ENCODE peak calls at places on chromosomes 11 and 22, in ten cellular contexts. One of them, this sample, is unnamed.

GRCh38 chr22:49481651-49482399 is 345.8 kb downstream of the BRD1 start:
- DNase-seq in upper lobe of right lung: no peak
- DNase-seq in right lobe of liver: no peak
- DNase-seq in effector memory CD4-positive, alpha-beta T cell: no peak
- DNase-seq in NCI-H774: no peak
- DNase-seq in uterus: no peak
- DNase-seq in activated CD4-positive, alpha-beta T cell treated with anti-CD3 and anti-CD28 coated beads for 24 hours: no peak
- DNase-seq in foreskin keratinocyte: no peak
- DNase-seq in fibroblast of lung: no peak
- DNase-seq in endothelial cell: no peak
- DNase-seq in this sample: no peak

GRCh38 chr22:18126606-18127005 is 16.0 kb downstream of the TUBA8 start:
- DNase-seq in right lobe of liver: no peak
- DNase-seq in uterus: no peak
- DNase-seq in fibroblast of lung: no peak
- DNase-seq in endothelial cell: no peak
- DNase-seq in foreskin keratinocyte: no peak
- DNase-seq in activated CD4-positive, alpha-beta T cell treated with anti-CD3 and anti-CD28 coated beads for 24 hours: no peak
- DNase-seq in upper lobe of right lung: peak
- DNase-seq in effector memory CD4-positive, alpha-beta T cell: no peak
- DNase-seq in NCI-H774: no peak
- DNase-seq in this sample: no peak

GRCh38 chr11:122979103-122979814 is 2.4 kb downstream of the BSX start:
- DNase-seq in foreskin keratinocyte: no peak
- DNase-seq in endothelial cell: peak
- DNase-seq in activated CD4-positive, alpha-beta T cell treated with anti-CD3 and anti-CD28 coated beads for 24 hours: no peak
- DNase-seq in right lobe of liver: no peak
- DNase-seq in fibroblast of lung: no peak
- DNase-seq in effector memory CD4-positive, alpha-beta T cell: no peak
- DNase-seq in uterus: no peak
- DNase-seq in upper lobe of right lung: no peak
- DNase-seq in NCI-H774: no peak
- DNase-seq in this sample: no peak

GRCh38 chr11:64225608-64226506 is at the start of the genes NUDT22 and TRPT1:
- DNase-seq in NCI-H774: peak
- DNase-seq in foreskin keratinocyte: no peak
- DNase-seq in activated CD4-positive, alpha-beta T cell treated with anti-CD3 and anti-CD28 coated beads for 24 hours: peak
- DNase-seq in fibroblast of lung: peak
- DNase-seq in uterus: peak
- DNase-seq in endothelial cell: peak
- DNase-seq in effector memory CD4-positive, alpha-beta T cell: peak
- DNase-seq in right lobe of liver: peak
- DNase-seq in upper lobe of right lung: peak
- DNase-seq in this sample: peak

GRCh38 chr22:39179841-39180335 is 27.4 kb upstream of the CBX7 start:
- DNase-seq in right lobe of liver: no peak
- DNase-seq in uterus: no peak
- DNase-seq in foreskin keratinocyte: no peak
- DNase-seq in NCI-H774: no peak
- DNase-seq in activated CD4-positive, alpha-beta T cell treated with anti-CD3 and anti-CD28 coated beads for 24 hours: no peak
- DNase-seq in upper lobe of right lung: no peak
- DNase-seq in effector memory CD4-positive, alpha-beta T cell: no peak
- DNase-seq in endothelial cell: no peak
- DNase-seq in fibroblast of lung: no peak
- DNase-seq in this sample: no peak

GRCh38 chr11:86951706-86952105 is 3.5 kb downstream of the FZD4 start:
- DNase-seq in upper lobe of right lung: no peak
- DNase-seq in fibroblast of lung: no peak
- DNase-seq in effector memory CD4-positive, alpha-beta T cell: no peak
- DNase-seq in uterus: no peak
- DNase-seq in activated CD4-positive, alpha-beta T cell treated with anti-CD3 and anti-CD28 coated beads for 24 hours: no peak
- DNase-seq in endothelial cell: no peak
- DNase-seq in foreskin keratinocyte: no peak
- DNase-seq in right lobe of liver: no peak
- DNase-seq in NCI-H774: no peak
- DNase-seq in this sample: no peak

GRCh38 chr11:40380871-40381270 is 1078.6 kb downstream of the LRRC4C start:
- DNase-seq in upper lobe of right lung: no peak
- DNase-seq in fibroblast of lung: peak
- DNase-seq in endothelial cell: no peak
- DNase-seq in foreskin keratinocyte: no peak
- DNase-seq in activated CD4-positive, alpha-beta T cell treated with anti-CD3 and anti-CD28 coated beads for 24 hours: no peak
- DNase-seq in uterus: no peak
- DNase-seq in right lobe of liver: no peak
- DNase-seq in effector memory CD4-positive, alpha-beta T cell: no peak
- DNase-seq in NCI-H774: no peak
- DNase-seq in this sample: no peak

GRCh38 chr11:113562981-113563461 is 87.8 kb upstream of the DRD2 start:
- DNase-seq in upper lobe of right lung: no peak
- DNase-seq in NCI-H774: no peak
- DNase-seq in right lobe of liver: no peak
- DNase-seq in uterus: no peak
- DNase-seq in effector memory CD4-positive, alpha-beta T cell: no peak
- DNase-seq in endothelial cell: no peak
- DNase-seq in fibroblast of lung: no peak
- DNase-seq in foreskin keratinocyte: peak
- DNase-seq in activated CD4-positive, alpha-beta T cell treated with anti-CD3 and anti-CD28 coated beads for 24 hours: no peak
- DNase-seq in this sample: no peak

GRCh38 chr11:19553683-19554333 is 158.8 kb upstream of the NAV2 start:
- DNase-seq in fibroblast of lung: peak
- DNase-seq in right lobe of liver: peak
- DNase-seq in activated CD4-positive, alpha-beta T cell treated with anti-CD3 and anti-CD28 coated beads for 24 hours: peak
- DNase-seq in uterus: peak
- DNase-seq in foreskin keratinocyte: no peak
- DNase-seq in NCI-H774: peak
- DNase-seq in upper lobe of right lung: peak
- DNase-seq in endothelial cell: peak
- DNase-seq in effector memory CD4-positive, alpha-beta T cell: peak
- DNase-seq in this sample: peak

GRCh38 chr11:109425554-109425953 is 3.6 kb downstream of the C11orf87 start:
- DNase-seq in uterus: no peak
- DNase-seq in activated CD4-positive, alpha-beta T cell treated with anti-CD3 and anti-CD28 coated beads for 24 hours: no peak
- DNase-seq in upper lobe of right lung: no peak
- DNase-seq in fibroblast of lung: no peak
- DNase-seq in right lobe of liver: no peak
- DNase-seq in endothelial cell: no peak
- DNase-seq in effector memory CD4-positive, alpha-beta T cell: no peak
- DNase-seq in foreskin keratinocyte: no peak
- DNase-seq in NCI-H774: no peak
- DNase-seq in this sample: no peak

GRCh38 chr11:73810637-73811036 is 23.0 kb downstream of the MRPL48 start:
- DNase-seq in effector memory CD4-positive, alpha-beta T cell: no peak
- DNase-seq in right lobe of liver: no peak
- DNase-seq in fibroblast of lung: peak
- DNase-seq in uterus: no peak
- DNase-seq in foreskin keratinocyte: no peak
- DNase-seq in endothelial cell: no peak
- DNase-seq in activated CD4-positive, alpha-beta T cell treated with anti-CD3 and anti-CD28 coated beads for 24 hours: no peak
- DNase-seq in NCI-H774: no peak
- DNase-seq in upper lobe of right lung: no peak
- DNase-seq in this sample: no peak

GRCh38 chr11:64925536-64926449 is 1.3 kb downstream of the PPP2R5B start:
- DNase-seq in fibroblast of lung: no peak
- DNase-seq in uterus: peak
- DNase-seq in upper lobe of right lung: peak
- DNase-seq in foreskin keratinocyte: no peak
- DNase-seq in NCI-H774: no peak
- DNase-seq in activated CD4-positive, alpha-beta T cell treated with anti-CD3 and anti-CD28 coated beads for 24 hours: no peak
- DNase-seq in endothelial cell: no peak
- DNase-seq in effector memory CD4-positive, alpha-beta T cell: no peak
- DNase-seq in right lobe of liver: no peak
- DNase-seq in this sample: no peak

GRCh38 chr11:113316251-113316650 is 1.9 kb downstream of the TTC12 start:
- DNase-seq in fibroblast of lung: no peak
- DNase-seq in foreskin keratinocyte: no peak
- DNase-seq in endothelial cell: no peak
- DNase-seq in activated CD4-positive, alpha-beta T cell treated with anti-CD3 and anti-CD28 coated beads for 24 hours: no peak
- DNase-seq in effector memory CD4-positive, alpha-beta T cell: no peak
- DNase-seq in right lobe of liver: no peak
- DNase-seq in upper lobe of right lung: no peak
- DNase-seq in NCI-H774: no peak
- DNase-seq in uterus: no peak
- DNase-seq in this sample: peak

GRCh38 chr11:2752923-2753322 is 53.1 kb upstream of the KCNQ1OT1 start:
- DNase-seq in upper lobe of right lung: peak
- DNase-seq in right lobe of liver: peak
- DNase-seq in effector memory CD4-positive, alpha-beta T cell: no peak
- DNase-seq in NCI-H774: no peak
- DNase-seq in endothelial cell: no peak
- DNase-seq in foreskin keratinocyte: no peak
- DNase-seq in fibroblast of lung: no peak
- DNase-seq in uterus: no peak
- DNase-seq in activated CD4-positive, alpha-beta T cell treated with anti-CD3 and anti-CD28 coated beads for 24 hours: no peak
- DNase-seq in this sample: no peak

GRCh38 chr11:127844843-127845242 is 742.5 kb downstream of the ETS1 start:
- DNase-seq in activated CD4-positive, alpha-beta T cell treated with anti-CD3 and anti-CD28 coated beads for 24 hours: no peak
- DNase-seq in endothelial cell: no peak
- DNase-seq in upper lobe of right lung: no peak
- DNase-seq in effector memory CD4-positive, alpha-beta T cell: no peak
- DNase-seq in fibroblast of lung: no peak
- DNase-seq in foreskin keratinocyte: no peak
- DNase-seq in right lobe of liver: no peak
- DNase-seq in uterus: no peak
- DNase-seq in NCI-H774: no peak
- DNase-seq in this sample: no peak

GRCh38 chr11:44319552-44320288 is 9.8 kb upstream of the ALX4 start:
- DNase-seq in fibroblast of lung: no peak
- DNase-seq in NCI-H774: no peak
- DNase-seq in upper lobe of right lung: peak
- DNase-seq in uterus: no peak
- DNase-seq in foreskin keratinocyte: no peak
- DNase-seq in endothelial cell: no peak
- DNase-seq in right lobe of liver: no peak
- DNase-seq in effector memory CD4-positive, alpha-beta T cell: no peak
- DNase-seq in activated CD4-positive, alpha-beta T cell treated with anti-CD3 and anti-CD28 coated beads for 24 hours: no peak
- DNase-seq in this sample: peak

GRCh38 chr11:65437436-65438227 is 15.0 kb downstream of the NEAT1 start:
- DNase-seq in right lobe of liver: peak
- DNase-seq in foreskin keratinocyte: no peak
- DNase-seq in activated CD4-positive, alpha-beta T cell treated with anti-CD3 and anti-CD28 coated beads for 24 hours: no peak
- DNase-seq in uterus: peak
- DNase-seq in effector memory CD4-positive, alpha-beta T cell: no peak
- DNase-seq in upper lobe of right lung: peak
- DNase-seq in endothelial cell: no peak
- DNase-seq in fibroblast of lung: peak
- DNase-seq in NCI-H774: no peak
- DNase-seq in this sample: no peak

GRCh38 chr11:46107780-46108179 is 13.5 kb downstream of the PHF21A start:
- DNase-seq in effector memory CD4-positive, alpha-beta T cell: no peak
- DNase-seq in NCI-H774: no peak
- DNase-seq in foreskin keratinocyte: no peak
- DNase-seq in activated CD4-positive, alpha-beta T cell treated with anti-CD3 and anti-CD28 coated beads for 24 hours: no peak
- DNase-seq in uterus: no peak
- DNase-seq in endothelial cell: no peak
- DNase-seq in fibroblast of lung: no peak
- DNase-seq in upper lobe of right lung: no peak
- DNase-seq in right lobe of liver: no peak
- DNase-seq in this sample: no peak

GRCh38 chr22:20243545-20244249 is 24.4 kb downstream of the RTN4R start:
- DNase-seq in effector memory CD4-positive, alpha-beta T cell: peak
- DNase-seq in endothelial cell: peak
- DNase-seq in NCI-H774: peak
- DNase-seq in activated CD4-positive, alpha-beta T cell treated with anti-CD3 and anti-CD28 coated beads for 24 hours: peak
- DNase-seq in right lobe of liver: peak
- DNase-seq in upper lobe of right lung: peak
- DNase-seq in fibroblast of lung: peak
- DNase-seq in foreskin keratinocyte: no peak
- DNase-seq in uterus: peak
- DNase-seq in this sample: peak

GRCh38 chr22:39622881-39623367 is 52.4 kb downstream of the CACNA1I start:
- DNase-seq in uterus: no peak
- DNase-seq in effector memory CD4-positive, alpha-beta T cell: peak
- DNase-seq in fibroblast of lung: peak
- DNase-seq in endothelial cell: peak
- DNase-seq in upper lobe of right lung: peak
- DNase-seq in activated CD4-positive, alpha-beta T cell treated with anti-CD3 and anti-CD28 coated beads for 24 hours: peak
- DNase-seq in foreskin keratinocyte: no peak
- DNase-seq in NCI-H774: no peak
- DNase-seq in right lobe of liver: peak
- DNase-seq in this sample: peak

GRCh38 chr11:108923413-108923812 is 258.5 kb downstream of the DDX10 start:
- DNase-seq in foreskin keratinocyte: no peak
- DNase-seq in activated CD4-positive, alpha-beta T cell treated with anti-CD3 and anti-CD28 coated beads for 24 hours: no peak
- DNase-seq in endothelial cell: no peak
- DNase-seq in upper lobe of right lung: no peak
- DNase-seq in right lobe of liver: no peak
- DNase-seq in uterus: no peak
- DNase-seq in NCI-H774: no peak
- DNase-seq in effector memory CD4-positive, alpha-beta T cell: no peak
- DNase-seq in fibroblast of lung: no peak
- DNase-seq in this sample: no peak

GRCh38 chr11:20443596-20443995 is 56.1 kb downstream of the PRMT3 start:
- DNase-seq in right lobe of liver: no peak
- DNase-seq in upper lobe of right lung: no peak
- DNase-seq in fibroblast of lung: peak
- DNase-seq in activated CD4-positive, alpha-beta T cell treated with anti-CD3 and anti-CD28 coated beads for 24 hours: no peak
- DNase-seq in foreskin keratinocyte: no peak
- DNase-seq in uterus: no peak
- DNase-seq in effector memory CD4-positive, alpha-beta T cell: no peak
- DNase-seq in NCI-H774: no peak
- DNase-seq in endothelial cell: no peak
- DNase-seq in this sample: peak

GRCh38 chr22:45418056-45418769 is 4.7 kb downstream of the RIBC2 start:
- DNase-seq in effector memory CD4-positive, alpha-beta T cell: no peak
- DNase-seq in uterus: no peak
- DNase-seq in endothelial cell: no peak
- DNase-seq in NCI-H774: no peak
- DNase-seq in activated CD4-positive, alpha-beta T cell treated with anti-CD3 and anti-CD28 coated beads for 24 hours: no peak
- DNase-seq in upper lobe of right lung: peak
- DNase-seq in foreskin keratinocyte: no peak
- DNase-seq in fibroblast of lung: no peak
- DNase-seq in right lobe of liver: no peak
- DNase-seq in this sample: no peak

GRCh38 chr11:96393753-96394348 is 4.0 kb downstream of the JRKL start:
- DNase-seq in effector memory CD4-positive, alpha-beta T cell: no peak
- DNase-seq in upper lobe of right lung: no peak
- DNase-seq in right lobe of liver: no peak
- DNase-seq in activated CD4-positive, alpha-beta T cell treated with anti-CD3 and anti-CD28 coated beads for 24 hours: no peak
- DNase-seq in fibroblast of lung: peak
- DNase-seq in endothelial cell: no peak
- DNase-seq in uterus: no peak
- DNase-seq in foreskin keratinocyte: no peak
- DNase-seq in NCI-H774: peak
- DNase-seq in this sample: peak